ENCODE peak calls at places on chromosomes 11 and 22, in five cellular contexts. T, P, A, Z and D are unnamed samples.

GRCh38 chr11:105144887-105145286 is 5.3 kb upstream of the CARD18 start:
- DNase-seq in T (no peak), P (peak), A (no peak), Z (no peak), D (no peak)

GRCh38 chr11:58926251-58926650 is 13.0 kb upstream of the GLYATL1 start:
- DNase-seq in T (no peak), P (no peak), A (peak), Z (no peak), D (no peak)

GRCh38 chr11:43879789-43880639 is 617 bp upstream of the ALKBH3 start:
- DNase-seq in T (no peak), P (no peak), A (no peak), Z (no peak), D (no peak)

GRCh38 chr11:126336646-126337045 is 18.8 kb upstream of the ST3GAL4 start:
- DNase-seq in T (no peak), P (no peak), A (no peak), Z (peak), D (no peak)

GRCh38 chr11:45786272-45786671 is 18.7 kb upstream of the SLC35C1 start:
- DNase-seq in T (no peak), P (no peak), A (no peak), Z (no peak), D (no peak)

GRCh38 chr11:34810107-34810562 is 106.0 kb downstream of the APIP start:
- DNase-seq in T (no peak), P (no peak), A (no peak), Z (no peak), D (no peak)

GRCh38 chr11:11078344-11078743 is 220.5 kb upstream of the ZBED5 start:
- DNase-seq in T (peak), P (peak), A (no peak), Z (no peak), D (no peak)

GRCh38 chr11:19918302-19919049 is 205.8 kb downstream of the NAV2 start:
- DNase-seq in T (no peak), P (peak), A (no peak), Z (no peak), D (no peak)

GRCh38 chr11:6627762-6628241 is 8.6 kb upstream of the TPP1 start:
- DNase-seq in T (no peak), P (no peak), A (no peak), Z (no peak), D (no peak)

GRCh38 chr22:43800970-43801369 is 11.1 kb downstream of the EFCAB6 start:
- DNase-seq in T (no peak), P (no peak), A (no peak), Z (no peak), D (no peak)

GRCh38 chr22:19143967-19144400 is 467 bp downstream of the ESS2 start:
- DNase-seq in T (no peak), P (peak), A (no peak), Z (no peak), D (no peak)

GRCh38 chr11:130528862-130529261 is 80.4 kb downstream of the ADAMTS15 start:
- DNase-seq in T (no peak), P (no peak), A (no peak), Z (no peak), D (no peak)

GRCh38 chr11:134277176-134278001 is 1.2 kb downstream of the GLB1L3 start:
- DNase-seq in T (no peak), P (no peak), A (no peak), Z (peak), D (no peak)

GRCh38 chr22:29377979-29378378 is 10.4 kb downstream of the AP1B1 start:
- DNase-seq in T (no peak), P (no peak), A (peak), Z (no peak), D (no peak)

GRCh38 chr11:532512-533048 is 2.8 kb downstream of the HRAS start:
- DNase-seq in T (no peak), P (no peak), A (no peak), Z (no peak), D (no peak)

GRCh38 chr11:92941676-92942571 is 27.5 kb upstream of the MTNR1B start:
- DNase-seq in T (peak), P (peak), A (no peak), Z (no peak), D (no peak)

GRCh38 chr11:77171885-77172665 is 44.0 kb downstream of the MYO7A start:
- DNase-seq in T (no peak), P (no peak), A (no peak), Z (peak), D (no peak)

GRCh38 chr11:1121343-1122331 is 36.1 kb upstream of the MUC5AC start:
- DNase-seq in T (no peak), P (no peak), A (no peak), Z (no peak), D (peak)

GRCh38 chr11:75325713-75326438 is 25.6 kb downstream of the ARRB1 start:
- DNase-seq in T (peak), P (peak), A (no peak), Z (no peak), D (no peak)

GRCh38 chr11:102552447-102553200 is 22.1 kb upstream of the MMP7 start:
- DNase-seq in T (peak), P (peak), A (peak), Z (no peak), D (no peak)

GRCh38 chr11:1770528-1770927 is 6.8 kb upstream of the CTSD start:
- DNase-seq in T (no peak), P (no peak), A (no peak), Z (no peak), D (no peak)

GRCh38 chr22:22571429-22571828 is 12.4 kb upstream of the PRAME start:
- DNase-seq in T (no peak), P (no peak), A (no peak), Z (no peak), D (no peak)

GRCh38 chr11:117520201-117520600 is 192.5 kb downstream of the CEP164 start:
- DNase-seq in T (no peak), P (peak), A (no peak), Z (no peak), D (no peak)

GRCh38 chr11:119056397-119056999 is 507 bp downstream of the HYOU1 start:
- DNase-seq in T (no peak), P (peak), A (no peak), Z (peak), D (no peak)

GRCh38 chr22:32100711-32101110 is 57.6 kb downstream of the SLC5A1 start:
- DNase-seq in T (no peak), P (no peak), A (no peak), Z (no peak), D (no peak)

GRCh38 chr22:32106930-32107329 is 52.2 kb downstream of the C22orf42 start:
- DNase-seq in T (no peak), P (no peak), A (no peak), Z (peak), D (no peak)

DNA sequence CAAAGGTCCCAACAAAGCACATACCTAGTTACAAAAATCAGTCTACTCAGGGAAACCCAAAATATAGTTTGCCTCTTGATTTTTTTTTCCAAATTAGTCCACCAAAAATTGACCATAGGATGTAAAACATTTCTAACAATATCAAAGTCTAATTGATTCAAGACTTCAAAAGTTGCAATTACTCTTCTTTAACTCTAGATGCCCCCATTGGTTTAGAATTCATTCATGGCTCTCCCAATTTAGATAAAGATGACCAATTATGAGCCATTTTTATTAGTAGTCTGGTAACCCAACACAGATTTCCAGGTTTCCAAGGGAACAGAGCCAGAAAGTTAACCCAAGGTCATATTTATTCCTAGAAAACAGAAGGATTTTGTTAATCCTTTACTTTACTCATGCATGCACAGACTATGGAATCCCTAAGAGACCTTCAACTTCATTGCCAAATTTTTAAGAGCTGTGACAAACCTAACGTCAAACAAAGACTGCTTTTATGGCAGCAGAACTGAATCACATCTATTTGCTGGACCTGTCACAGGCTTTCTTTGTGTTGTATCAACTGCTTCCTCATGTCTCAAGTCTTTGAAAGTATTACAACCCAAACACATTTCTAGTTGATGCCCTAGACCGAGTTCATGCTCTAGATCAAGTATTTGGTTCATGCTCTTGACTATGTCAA is 55.3 kb downstream of the C22orf42 start:
- DNase-seq in T (no peak), P (peak), A (no peak), Z (no peak), D (no peak)
- TF ChIP-seq CTCF in T (peak), P (peak), A (peak), Z (peak), D (no peak)

GRCh38 chr11:64849600-64850356 is 5.3 kb upstream of the CDC42BPG start:
- DNase-seq in T (no peak), P (peak), A (no peak), Z (no peak), D (no peak)
- TF ChIP-seq CTCF in T (no peak), P (peak), A (no peak), Z (no peak), D (no peak)

GRCh38 chr11:132028380-132029240 is 658.2 kb downstream of the NTM start:
- DNase-seq in T (peak), P (peak), A (no peak), Z (peak), D (no peak)
- TF ChIP-seq CTCF in T (no peak), P (peak), A (no peak), Z (peak), D (no peak)

GRCh38 chr11:69943066-69943465 is 123.8 kb upstream of the FGF3 start:
- DNase-seq in T (peak), P (peak), A (no peak), Z (no peak), D (no peak)
- TF ChIP-seq CTCF in T (peak), P (peak), A (peak), Z (peak), D (no peak)

GRCh38 chr11:86938900-86939880 is 16.0 kb downstream of the FZD4 start:
- DNase-seq in T (peak), P (peak), A (peak), Z (no peak), D (no peak)
- TF ChIP-seq CTCF in T (peak), P (peak), A (peak), Z (peak), D (no peak)

GRCh38 chr11:70944141-70944540 is 308.2 kb downstream of the SHANK2 start:
- DNase-seq in T (no peak), P (no peak), A (no peak), Z (no peak), D (no peak)

GRCh38 chr11:70948416-70948815 is 304.0 kb downstream of the SHANK2 start:
- DNase-seq in T (no peak), P (no peak), A (no peak), Z (no peak), D (no peak)

GRCh38 chr11:70942593-70942992 is 309.8 kb downstream of the SHANK2 start:
- DNase-seq in T (peak), P (no peak), A (no peak), Z (no peak), D (no peak)

GRCh38 chr11:70948855-70949551 is 303.4 kb downstream of the SHANK2 start:
- DNase-seq in T (no peak), P (no peak), A (no peak), Z (no peak), D (no peak)

GRCh38 chr11:70944636-70945035 is 307.7 kb downstream of the SHANK2 start:
- DNase-seq in T (no peak), P (no peak), A (no peak), Z (no peak), D (no peak)
- TF ChIP-seq CTCF in T (no peak), P (no peak), A (no peak), Z (peak), D (no peak)

GRCh38 chr11:13775471-13775870 is 107.0 kb downstream of the FAR1 start:
- DNase-seq in T (peak), P (no peak), A (no peak), Z (no peak), D (no peak)

GRCh38 chr11:13777341-13777985 is 109.0 kb downstream of the FAR1 start:
- DNase-seq in T (no peak), P (no peak), A (no peak), Z (peak), D (no peak)

GRCh38 chr11:13778345-13778744 is 109.9 kb downstream of the FAR1 start:
- DNase-seq in T (no peak), P (no peak), A (no peak), Z (no peak), D (no peak)

GRCh38 chr11:13772223-13773046 is 104.0 kb downstream of the FAR1 start:
- DNase-seq in T (peak), P (peak), A (peak), Z (no peak), D (no peak)

GRCh38 chr11:13776134-13776815 is 107.8 kb downstream of the FAR1 start:
- DNase-seq in T (peak), P (no peak), A (no peak), Z (peak), D (no peak)
- TF ChIP-seq CTCF in T (peak), P (peak), A (peak), Z (peak), D (no peak)

GRCh38 chr22:37196539-37197450 is 8.7 kb upstream of the C1QTNF6 start:
- DNase-seq in T (peak), P (peak), A (peak), Z (no peak), D (peak)
- TF ChIP-seq CTCF in T (no peak), P (peak), A (no peak), Z (peak), D (no peak)

GRCh38 chr11:12773591-12773990 is 99.4 kb downstream of the TEAD1 start:
- DNase-seq in T (no peak), P (no peak), A (no peak), Z (no peak), D (no peak)

GRCh38 chr11:12772324-12772723 is 98.1 kb downstream of the TEAD1 start:
- DNase-seq in T (no peak), P (no peak), A (no peak), Z (no peak), D (no peak)

GRCh38 chr11:12770435-12770834 is 96.2 kb downstream of the TEAD1 start:
- DNase-seq in T (no peak), P (no peak), A (no peak), Z (no peak), D (no peak)

GRCh38 chr11:12770966-12771597 is 96.9 kb downstream of the TEAD1 start:
- DNase-seq in T (no peak), P (no peak), A (no peak), Z (no peak), D (no peak)

DNA sequence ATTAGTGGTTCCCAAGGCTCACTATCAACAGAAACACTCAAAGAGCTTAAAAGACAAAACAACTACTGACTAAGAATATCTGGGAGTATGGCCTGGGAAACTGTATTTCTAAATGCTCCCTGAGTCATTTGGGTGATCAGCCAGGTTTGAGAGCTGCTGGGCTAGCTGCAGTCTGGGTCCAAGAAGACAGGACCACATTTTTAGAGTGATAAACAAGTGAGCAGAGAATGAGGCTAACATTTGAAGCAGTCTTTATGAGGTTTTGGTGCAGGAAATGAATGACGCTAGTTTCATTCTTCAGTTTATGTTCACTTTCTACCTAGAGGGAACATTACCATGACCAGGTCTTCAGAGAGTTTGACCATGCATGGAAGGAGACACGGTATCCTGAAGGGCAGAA is 97.7 kb downstream of the TEAD1 start:
- DNase-seq in T (no peak), P (peak), A (no peak), Z (no peak), D (no peak)
- TF ChIP-seq CTCF in T (no peak), P (no peak), A (no peak), Z (no peak), D (no peak)